ENCODE peak calls at places on chromosomes 16 and 17, in eight cellular contexts. E is GM12878, L is upper lobe of left lung, K is A549, P is HepG2, W is body of pancreas, T is heart left ventricle, Y is K562. G is an unnamed sample.

GRCh38 chr17:19313746-19314651 is 48.5 kb downstream of the B9D1 start:
- ATAC-seq in E (no peak), L (no peak), K (no peak), P (no peak), W (no peak), T (no peak), Y (peak; percentile 43), G (peak; percentile 39)

GRCh38 chr17:40596261-40596919 is 31.1 kb upstream of the CCR7 start:
- ATAC-seq in E (peak; percentile 15), L (no peak), K (peak; percentile 75), P (peak; percentile 48), W (no peak), T (no peak), Y (peak; percentile 91), G (no peak)

GRCh38 chr16:78460428-78460827 is 361.0 kb downstream of the WWOX start:
- ATAC-seq in E (no peak), L (no peak), K (no peak), P (peak; percentile 88), W (no peak), T (no peak), Y (no peak), G (no peak)

GRCh38 chr16:66858740-66859396 is 14.7 kb downstream of the CA7 start:
- ATAC-seq in E (peak; percentile 80), L (peak; percentile 42), K (peak; percentile 78), P (peak; percentile 21), W (no peak), T (peak; percentile 92), Y (no peak), G (no peak)

GRCh38 chr17:49409066-49409465 is 5.6 kb downstream of the PHB1 start:
- ATAC-seq in E (no peak), L (no peak), K (no peak), P (no peak), W (no peak), T (no peak), Y (no peak), G (no peak)

GRCh38 chr16:23807028-23807427 is 28.8 kb upstream of the PRKCB start:
- ATAC-seq in E (peak; percentile 68), L (peak; percentile 81), K (no peak), P (no peak), W (no peak), T (peak; percentile 61), Y (no peak), G (no peak)

GRCh38 chr17:75596320-75597087 is 8.9 kb downstream of the MYO15B start:
- ATAC-seq in E (no peak), L (no peak), K (no peak), P (no peak), W (no peak), T (no peak), Y (no peak), G (no peak)

GRCh38 chr16:19228057-19228456 is 57.5 kb upstream of the CLEC19A start:
- ATAC-seq in E (no peak), L (no peak), K (no peak), P (no peak), W (peak; percentile 47), T (no peak), Y (no peak), G (no peak)

GRCh38 chr16:83967838-83968482 is at the start of gene NECAB2:
- ATAC-seq in E (peak; percentile 86), L (no peak), K (no peak), P (no peak), W (peak; percentile 43), T (peak; percentile 30), Y (peak; percentile 91), G (peak; percentile 53)

GRCh38 chr17:31489295-31490018 is 98.0 kb downstream of the RAB11FIP4 start:
- ATAC-seq in E (no peak), L (peak; percentile 39), K (no peak), P (peak; percentile 28), W (peak; percentile 60), T (no peak), Y (peak; percentile 71), G (no peak)

GRCh38 chr16:28090646-28091377 is 27.3 kb upstream of the GSG1L start:
- ATAC-seq in E (no peak), L (no peak), K (no peak), P (peak; percentile 11), W (no peak), T (no peak), Y (peak; percentile 82), G (no peak)

GRCh38 chr17:1366234-1366633 is 33.8 kb downstream of the YWHAE start:
- ATAC-seq in E (no peak), L (no peak), K (no peak), P (no peak), W (no peak), T (no peak), Y (no peak), G (no peak)

GRCh38 chr16:77299395-77299794 is 100.2 kb downstream of the SYCE1L start:
- ATAC-seq in E (peak; percentile 59), L (no peak), K (no peak), P (no peak), W (no peak), T (no peak), Y (no peak), G (no peak)

GRCh38 chr17:39607851-39608130 is at the start of gene NEUROD2:
- ATAC-seq in E (no peak), L (no peak), K (no peak), P (no peak), W (no peak), T (no peak), Y (no peak), G (no peak)

GRCh38 chr16:70789927-70790447 is 11.0 kb downstream of the VAC14 start:
- ATAC-seq in E (no peak), L (no peak), K (peak; percentile 9), P (no peak), W (no peak), T (no peak), Y (no peak), G (no peak)

GRCh38 chr16:9081843-9082242 is 9.6 kb upstream of the HAPSTR1 start:
- ATAC-seq in E (no peak), L (no peak), K (no peak), P (no peak), W (no peak), T (no peak), Y (no peak), G (no peak)

GRCh38 chr16:66326995-66327513 is 39.4 kb upstream of the CDH5 start:
- ATAC-seq in E (no peak), L (peak; percentile 27), K (no peak), P (peak; percentile 84), W (peak; percentile 74), T (peak; percentile 18), Y (peak; percentile 80), G (no peak)

GRCh38 chr16:25093208-25094061 is 18.1 kb upstream of the LCMT1 start:
- ATAC-seq in E (peak; percentile 80), L (no peak), K (no peak), P (no peak), W (no peak), T (no peak), Y (no peak), G (no peak)

GRCh38 chr17:78613423-78613822 is 36.2 kb upstream of the DNAH17 start:
- ATAC-seq in E (no peak), L (no peak), K (no peak), P (no peak), W (no peak), T (no peak), Y (no peak), G (no peak)

GRCh38 chr16:79359082-79359481 is 241.5 kb downstream of the MAF start:
- ATAC-seq in E (no peak), L (no peak), K (no peak), P (no peak), W (no peak), T (no peak), Y (no peak), G (no peak)

GRCh38 chr17:21419299-21420239 is 43.4 kb downstream of the KCNJ12 start:
- ATAC-seq in E (peak; percentile 46), L (no peak), K (no peak), P (no peak), W (no peak), T (peak; percentile 2), Y (no peak), G (no peak)

GRCh38 chr16:25134306-25134705 is 22.8 kb downstream of the LCMT1 start:
- ATAC-seq in E (no peak), L (no peak), K (no peak), P (no peak), W (no peak), T (no peak), Y (no peak), G (no peak)

GRCh38 chr16:11459722-11460121 is 114.5 kb downstream of the RMI2 start:
- ATAC-seq in E (no peak), L (no peak), K (no peak), P (peak; percentile 9), W (no peak), T (no peak), Y (no peak), G (no peak)

GRCh38 chr16:56288019-56288418 is 96.7 kb downstream of the GNAO1 start:
- ATAC-seq in E (no peak), L (no peak), K (no peak), P (peak; percentile 17), W (no peak), T (no peak), Y (no peak), G (no peak)
- TF ChIP-seq POLR2A in E (no peak), L (no peak), K (no peak), P (no peak), W (no peak), T (no peak), Y (no peak), G (no peak)

GRCh38 chr17:42111901-42112551 is 488 bp downstream of the DHX58 start:
- ATAC-seq in E (peak; percentile 20), L (peak; percentile 58), K (no peak), P (peak; percentile 38), W (peak; percentile 34), T (peak; percentile 15), Y (peak; percentile 7), G (peak; percentile 70)
- H3K4me3 ChIP-seq in E (peak overlapping the region; percentile 79), L (peak overlapping the region; percentile 54), K (no peak overlapping the region), P (peak overlapping the region; percentile 43), W (peak overlapping the region; percentile 31), T (peak overlapping the region; percentile 68), Y (no peak overlapping the region), G (peak overlapping the region; percentile 39)

DNA sequence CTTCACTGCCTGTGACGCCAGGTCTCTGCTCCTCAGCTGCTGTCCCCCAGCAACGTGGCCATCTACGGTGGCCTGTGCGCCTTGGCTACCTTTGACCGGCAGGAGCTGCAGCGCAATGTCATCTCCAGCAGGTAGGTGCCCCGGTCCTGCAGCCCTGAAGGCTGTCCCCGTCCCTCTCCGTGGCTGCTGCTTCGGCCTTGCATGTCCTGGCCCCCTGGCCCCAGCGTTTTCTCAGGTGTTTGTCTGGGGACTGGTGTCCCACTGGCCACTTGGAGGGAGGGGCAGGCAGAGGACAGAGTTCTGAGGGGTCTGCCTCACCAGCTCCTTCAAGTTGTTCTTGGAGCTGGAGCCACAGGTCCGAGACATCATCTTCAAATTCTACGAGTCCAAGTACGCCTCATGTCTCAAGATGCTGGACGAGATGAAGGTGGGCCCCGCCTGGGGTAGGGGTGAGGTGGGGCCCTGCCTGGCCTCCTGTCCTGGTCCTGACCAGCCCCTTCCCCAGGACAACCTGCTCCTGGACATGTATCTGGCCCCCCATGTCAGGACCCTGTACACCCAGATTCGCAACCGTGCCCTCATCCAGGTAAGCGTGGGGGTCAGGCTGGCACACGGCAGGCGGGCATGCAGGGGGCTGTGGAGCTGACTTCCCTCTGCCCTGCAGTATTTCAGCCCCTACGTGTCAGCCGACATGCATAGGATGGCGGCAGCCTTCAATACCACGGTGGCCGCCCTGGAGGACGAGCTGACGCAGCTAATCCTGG is 4.4 kb downstream of the GPS1 start:
- ATAC-seq in E (no peak), L (no peak), K (no peak), P (no peak), W (no peak), T (no peak), Y (no peak), G (no peak)
- TF ChIP-seq POLR2A in E (no peak), L (no peak), K (no peak), P (no peak), W (no peak), T (no peak), Y (peak; percentile 4), G (no peak)

GRCh38 chr17:58082341-58082869 is 814 bp upstream of the DYNLL2 start:
- ATAC-seq in E (no peak), L (no peak), K (no peak), P (peak; percentile 4), W (no peak), T (no peak), Y (no peak), G (no peak)
- H3K4me3 ChIP-seq in E (peak overlapping the region; percentile 61), L (no peak overlapping the region), K (peak overlapping the region; percentile 95), P (peak overlapping the region; percentile 61), W (no peak overlapping the region), T (peak overlapping the region; percentile 100), Y (peak overlapping the region; percentile 17), G (peak overlapping the region; percentile 97)

G was measured in gastroesophageal sphincter.